ENCODE peak calls at places on chromosomes 1 and 21, in eight cellular contexts. W is left lung, B is mammary epithelial cell, Q is body of pancreas, Y is left ventricle myocardium inferior, D is IMR-90, X is pancreas, I is psoas muscle. N is an unnamed sample. For H3K27me3, the result is how much of the 10 kb centered on the place peaks cover.

GRCh38 chr1:30756545-30757195 is 904 bp downstream of the LAPTM5 start:
- DNase-seq in Q (no peak), I (peak), B (peak), Y (peak), D (peak), X (no peak), W (peak), N (peak)

GRCh38 chr1:58500036-58500435 is 46.5 kb downstream of the OMA1 start:
- DNase-seq in I (no peak), D (no peak), Y (no peak), W (no peak), Q (no peak), X (no peak), B (no peak), N (no peak)

GRCh38 chr1:202264300-202265075 is 70.9 kb downstream of the LGR6 start:
- DNase-seq in Y (no peak), I (no peak), W (no peak), Q (no peak), X (no peak), B (no peak), D (no peak), N (no peak)

GRCh38 chr1:175887981-175888428 is 144.6 kb upstream of the TNR start:
- DNase-seq in Y (peak), X (peak), B (peak), W (no peak), D (peak), I (peak), Q (peak), N (no peak)

GRCh38 chr1:243950166-243950565 is 100.1 kb upstream of the AKT3 start:
- DNase-seq in Q (no peak), B (peak), D (peak), X (no peak), W (no peak), Y (no peak), I (peak), N (no peak)

GRCh38 chr21:33748903-33749302 is 106.6 kb downstream of the ITSN1 start:
- DNase-seq in Y (no peak), D (no peak), Q (no peak), W (no peak), B (no peak), I (no peak), X (no peak), N (no peak)

GRCh38 chr1:175216444-175216843 is 23.9 kb upstream of the KIAA0040 start:
- DNase-seq in X (no peak), Y (no peak), W (no peak), I (no peak), D (no peak), Q (no peak), B (no peak), N (no peak)

GRCh38 chr21:39715804-39716397 is 29.1 kb upstream of the IGSF5 start:
- DNase-seq in X (peak), D (peak), Y (peak), B (peak), I (peak), Q (peak), W (no peak), N (no peak)

GRCh38 chr1:117036018-117036421 is 24.1 kb upstream of the TTF2 start:
- DNase-seq in W (no peak), Q (no peak), Y (no peak), D (no peak), X (no peak), I (no peak), B (no peak), N (no peak)

GRCh38 chr1:46488343-46489168 is 1.1 kb upstream of the DMBX1 start:
- DNase-seq in W (peak), Q (no peak), X (no peak), I (no peak), D (peak), Y (no peak), B (peak), N (no peak)

GRCh38 chr1:206608108-206608698 is 4.1 kb downstream of the EIF2D start:
- DNase-seq in D (peak), X (peak), W (no peak), Y (no peak), Q (peak), B (peak), I (no peak), N (no peak)

GRCh38 chr1:191498318-191498717 is 659.9 kb upstream of the RGS18 start:
- DNase-seq in Q (no peak), I (no peak), W (no peak), X (no peak), B (peak), D (peak), Y (no peak), N (no peak)

GRCh38 chr1:237124856-237125462 is 83.0 kb downstream of the RYR2 start:
- DNase-seq in Q (peak), B (no peak), D (no peak), I (no peak), W (no peak), X (no peak), Y (no peak), N (no peak)

GRCh38 chr21:46100020-46100419 is 2.1 kb downstream of the COL6A2 start:
- DNase-seq in D (no peak), W (no peak), B (no peak), Y (no peak), X (no peak), I (no peak), Q (no peak), N (no peak)

GRCh38 chr1:31373897-31374486 is 1.1 kb upstream of the FABP3 start:
- DNase-seq in Y (no peak), B (no peak), W (no peak), D (no peak), X (no peak), Q (no peak), I (no peak), N (no peak)

GRCh38 chr1:199176713-199177112 is 537.9 kb downstream of the PTPRC start:
- DNase-seq in B (no peak), Y (no peak), I (no peak), W (no peak), X (no peak), D (no peak), Q (no peak), N (no peak)
- H3K27me3 ChIP-seq in B (under half), Y (under half), I (under half), W (under half), X (under half), D (under half), Q (under half), N (under half)

DNA sequence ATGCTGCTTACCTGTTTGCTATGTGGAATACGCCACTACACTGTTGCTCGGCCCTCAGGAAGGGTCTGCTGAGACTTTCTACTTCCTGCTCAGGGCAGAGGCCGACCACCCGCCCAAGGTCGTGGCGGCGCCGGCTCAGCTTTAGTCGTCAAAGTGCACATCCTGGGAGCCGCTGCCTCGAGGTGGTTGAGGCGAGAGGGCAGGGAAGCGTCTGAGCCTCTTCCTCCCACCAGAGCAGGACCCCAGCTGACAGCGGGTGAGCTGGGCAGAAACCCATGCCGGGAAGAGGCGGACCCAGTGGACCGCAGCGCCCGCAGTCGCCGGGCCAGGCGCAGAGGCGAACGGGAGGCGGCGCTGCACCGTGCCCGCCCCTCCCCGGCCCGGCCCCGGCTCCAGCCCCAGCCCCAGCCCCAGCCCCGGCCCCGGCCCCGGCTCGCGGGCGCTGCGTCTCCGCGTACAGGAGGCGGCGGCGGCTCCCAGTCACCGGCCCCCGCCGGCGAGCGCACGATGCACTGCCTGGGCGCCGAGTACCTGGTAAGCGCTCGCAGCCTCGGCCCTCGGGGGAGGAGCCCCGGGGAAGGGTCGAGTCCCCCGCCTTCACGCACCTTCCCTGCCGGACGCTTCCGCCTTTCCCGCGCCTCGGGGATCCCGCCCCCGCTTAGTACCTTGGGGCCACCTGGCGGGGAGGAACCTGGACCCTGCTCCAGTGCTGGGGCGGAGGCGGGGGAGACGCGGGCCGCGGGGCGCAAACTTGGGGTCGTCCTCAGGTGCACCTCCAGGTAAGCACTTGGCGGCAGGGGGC is at the start of gene SLC44A3:
- DNase-seq in Q (peak), D (peak), X (peak), W (peak), B (peak), Y (peak), I (peak), N (no peak)
- TF ChIP-seq CTCF in Q (no peak), D (peak), X (no peak), W (peak), B (no peak), Y (peak), I (no peak), N (no peak)

GRCh38 chr1:16924919-16925477 is 3.3 kb downstream of the CROCC start:
- DNase-seq in B (no peak), Q (no peak), I (peak), X (peak), D (no peak), Y (no peak), W (peak), N (no peak)

GRCh38 chr1:16924216-16924918 is 2.6 kb downstream of the CROCC start:
- DNase-seq in I (peak), W (peak), Y (no peak), D (no peak), B (no peak), X (peak), Q (no peak), N (no peak)

GRCh38 chr1:16926491-16927195 is 4.9 kb downstream of the CROCC start:
- DNase-seq in Q (no peak), D (no peak), I (no peak), B (no peak), W (peak), X (peak), Y (no peak), N (no peak)

GRCh38 chr1:16927256-16927655 is 5.5 kb downstream of the CROCC start:
- DNase-seq in Y (no peak), D (no peak), I (no peak), X (no peak), Q (no peak), B (no peak), W (peak), N (no peak)

GRCh38 chr1:16925635-16926490 is 4.1 kb downstream of the CROCC start:
- DNase-seq in W (peak), X (no peak), I (peak), Y (no peak), B (peak), Q (no peak), D (no peak), N (no peak)
- H3K4me3 ChIP-seq in W (no peak), X (no peak), I (no peak), Y (no peak), B (no peak), Q (no peak), D (no peak), N (no peak)

DNA sequence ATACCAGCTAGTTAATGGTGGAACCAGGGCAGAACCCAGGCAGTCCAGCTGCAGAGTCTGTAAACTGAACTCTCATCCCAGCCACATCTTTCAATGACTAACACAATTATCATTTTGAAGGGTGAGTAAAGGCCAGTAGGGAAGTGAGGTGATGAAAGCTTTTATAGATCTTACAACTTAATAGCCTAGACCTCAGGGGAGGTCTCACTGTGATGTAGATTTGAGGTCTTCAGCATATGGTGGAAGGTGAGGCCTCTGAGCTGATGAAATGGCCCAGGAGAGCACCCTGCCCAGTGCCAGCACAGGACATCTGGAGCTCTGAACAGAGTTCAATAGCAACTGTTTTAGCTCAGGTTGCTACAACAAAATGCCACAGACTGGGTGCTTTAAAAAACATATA is 44.8 kb upstream of the POU2F1 start:
- DNase-seq in I (no peak), B (peak), Y (no peak), X (no peak), D (no peak), W (no peak), Q (no peak), N (no peak)
- H3K27me3 ChIP-seq in I (under half), B (under half), Y (under half), X (under half), D (under half), W (under half), Q (under half), N (under half)

GRCh38 chr1:111982428-111982827 is 7.0 kb downstream of the KCND3 start:
- DNase-seq in Y (no peak), W (peak), X (no peak), B (no peak), I (no peak), D (no peak), Q (no peak), N (no peak)
- TF ChIP-seq CTCF in Y (no peak), W (no peak), X (no peak), B (no peak), I (no peak), D (no peak), Q (no peak), N (no peak)

GRCh38 chr1:1327291-1327690 is 2.7 kb downstream of the CPTP start:
- DNase-seq in I (no peak), W (no peak), X (no peak), B (no peak), Q (no peak), Y (no peak), D (no peak), N (no peak)

GRCh38 chr1:1325288-1326074 is 879 bp downstream of the CPTP start:
- DNase-seq in Q (peak), Y (peak), X (peak), I (no peak), D (no peak), B (peak), W (no peak), N (no peak)

GRCh38 chr1:1324524-1325287 is at the start of the genes CPTP and INTS11:
- DNase-seq in Y (peak), I (peak), Q (peak), B (peak), X (peak), W (peak), D (peak), N (peak)

GRCh38 chr1:1324084-1324523 is 356 bp downstream of the INTS11 start:
- DNase-seq in Y (no peak), Q (no peak), B (no peak), D (no peak), X (no peak), I (no peak), W (no peak), N (no peak)

GRCh38 chr1:1326075-1326605 is 1.5 kb downstream of the CPTP start:
- DNase-seq in Y (no peak), B (no peak), W (no peak), Q (no peak), I (no peak), X (no peak), D (no peak), N (no peak)
- H3K4me3 ChIP-seq in Y (peak), B (no peak), W (peak), Q (no peak), I (peak), X (no peak), D (no peak), N (no peak)

N was measured in thoracic aorta.